ENCODE peak calls at places on chromosomes 2 and 18, in six cellular contexts. One of them, this sample, is unnamed.

GRCh38 chr2:232573821-232574435 is 23.4 kb downstream of the EIF4E2 start:
- DNase-seq in psoas muscle: no peak
- DNase-seq in thyroid gland: peak; percentile 73
- DNase-seq in lower lobe of right lung: no peak
- DNase-seq in lung: no peak
- DNase-seq in heart left ventricle: no peak
- DNase-seq in this sample: no peak

GRCh38 chr2:119408221-119408619 is 23.4 kb upstream of the TMEM37 start:
- DNase-seq in psoas muscle: no peak
- DNase-seq in lower lobe of right lung: no peak
- DNase-seq in thyroid gland: peak; percentile 60
- DNase-seq in heart left ventricle: peak; percentile 43
- DNase-seq in lung: no peak
- DNase-seq in this sample: no peak

GRCh38 chr2:150212722-150213171 is 274.7 kb downstream of the RND3 start:
- DNase-seq in lower lobe of right lung: no peak
- DNase-seq in heart left ventricle: no peak
- DNase-seq in lung: no peak
- DNase-seq in thyroid gland: no peak
- DNase-seq in psoas muscle: no peak
- DNase-seq in this sample: no peak

GRCh38 chr2:201965550-201965949 is 68.1 kb upstream of the FZD7 start:
- DNase-seq in psoas muscle: no peak
- DNase-seq in lower lobe of right lung: no peak
- DNase-seq in thyroid gland: no peak
- DNase-seq in lung: no peak
- DNase-seq in heart left ventricle: no peak
- DNase-seq in this sample: no peak

GRCh38 chr18:14970027-14970426 is 222.1 kb downstream of the ANKRD30B start:
- DNase-seq in psoas muscle: no peak
- DNase-seq in lung: peak; percentile 15
- DNase-seq in thyroid gland: peak; percentile 92
- DNase-seq in heart left ventricle: no peak
- DNase-seq in lower lobe of right lung: no peak
- DNase-seq in this sample: no peak

GRCh38 chr2:48589170-48589767 is 28.4 kb upstream of the GTF2A1L start:
- DNase-seq in thyroid gland: peak; percentile 46
- DNase-seq in lung: no peak
- DNase-seq in heart left ventricle: no peak
- DNase-seq in psoas muscle: peak; percentile 17
- DNase-seq in lower lobe of right lung: no peak
- DNase-seq in this sample: peak; percentile 20

GRCh38 chr2:99342536-99342935 is 5.3 kb downstream of the EIF5B start:
- DNase-seq in lower lobe of right lung: no peak
- DNase-seq in lung: no peak
- DNase-seq in thyroid gland: no peak
- DNase-seq in psoas muscle: no peak
- DNase-seq in heart left ventricle: no peak
- DNase-seq in this sample: no peak

GRCh38 chr2:113148606-113149552 is 21.5 kb downstream of the IL1RN start:
- DNase-seq in heart left ventricle: no peak
- DNase-seq in lower lobe of right lung: no peak
- DNase-seq in lung: no peak
- DNase-seq in psoas muscle: no peak
- DNase-seq in thyroid gland: no peak
- DNase-seq in this sample: no peak

GRCh38 chr2:136402281-136402680 is 284.3 kb upstream of the CXCR4 start:
- DNase-seq in thyroid gland: no peak
- DNase-seq in lung: no peak
- DNase-seq in psoas muscle: no peak
- DNase-seq in lower lobe of right lung: no peak
- DNase-seq in heart left ventricle: no peak
- DNase-seq in this sample: no peak

GRCh38 chr2:105406221-105406620 is 7.4 kb upstream of the FHL2 start:
- DNase-seq in lung: no peak
- DNase-seq in lower lobe of right lung: no peak
- DNase-seq in heart left ventricle: peak; percentile 11
- DNase-seq in thyroid gland: no peak
- DNase-seq in psoas muscle: no peak
- DNase-seq in this sample: no peak

GRCh38 chr2:67268806-67269205 is 128.3 kb upstream of the ETAA1 start:
- DNase-seq in psoas muscle: no peak
- DNase-seq in thyroid gland: no peak
- DNase-seq in lung: no peak
- DNase-seq in lower lobe of right lung: no peak
- DNase-seq in heart left ventricle: no peak
- DNase-seq in this sample: no peak

GRCh38 chr2:119004602-119005001 is 62.6 kb downstream of the MARCO start:
- DNase-seq in psoas muscle: no peak
- DNase-seq in lung: no peak
- DNase-seq in lower lobe of right lung: no peak
- DNase-seq in thyroid gland: no peak
- DNase-seq in heart left ventricle: no peak
- DNase-seq in this sample: no peak

GRCh38 chr18:5503740-5504139 is 40.1 kb downstream of the EPB41L3 start:
- DNase-seq in lung: no peak
- DNase-seq in thyroid gland: no peak
- DNase-seq in psoas muscle: no peak
- DNase-seq in heart left ventricle: no peak
- DNase-seq in lower lobe of right lung: no peak
- DNase-seq in this sample: no peak

GRCh38 chr2:50769416-50769815 is 262.5 kb downstream of the NRXN1 start:
- DNase-seq in lower lobe of right lung: no peak
- DNase-seq in heart left ventricle: no peak
- DNase-seq in psoas muscle: no peak
- DNase-seq in thyroid gland: no peak
- DNase-seq in lung: no peak
- DNase-seq in this sample: no peak

GRCh38 chr2:208101716-208102631 is 22.4 kb downstream of the CRYGD start:
- DNase-seq in lung: no peak
- DNase-seq in psoas muscle: no peak
- DNase-seq in lower lobe of right lung: no peak
- DNase-seq in thyroid gland: no peak
- DNase-seq in heart left ventricle: no peak
- DNase-seq in this sample: no peak

GRCh38 chr2:136114392-136114791 is 3.6 kb downstream of the CXCR4 start:
- DNase-seq in psoas muscle: no peak
- DNase-seq in lung: no peak
- DNase-seq in lower lobe of right lung: no peak
- DNase-seq in heart left ventricle: no peak
- DNase-seq in thyroid gland: no peak
- DNase-seq in this sample: no peak

GRCh38 chr2:68766378-68766845 is 31.8 kb downstream of the ARHGAP25 start:
- DNase-seq in lung: peak; percentile 80
- DNase-seq in lower lobe of right lung: peak; percentile 81
- DNase-seq in psoas muscle: no peak
- DNase-seq in thyroid gland: peak; percentile 72
- DNase-seq in heart left ventricle: peak; percentile 33
- DNase-seq in this sample: peak; percentile 27

GRCh38 chr18:9559253-9559652 is 55.1 kb downstream of the PPP4R1 start:
- DNase-seq in psoas muscle: no peak
- DNase-seq in lower lobe of right lung: no peak
- DNase-seq in heart left ventricle: no peak
- DNase-seq in thyroid gland: no peak
- DNase-seq in lung: no peak
- DNase-seq in this sample: no peak

GRCh38 chr18:1659190-1659589 is 754.5 kb downstream of the ADCYAP1 start:
- DNase-seq in psoas muscle: no peak
- DNase-seq in heart left ventricle: no peak
- DNase-seq in lower lobe of right lung: peak; percentile 58
- DNase-seq in thyroid gland: no peak
- DNase-seq in lung: peak; percentile 55
- DNase-seq in this sample: no peak

GRCh38 chr2:37582911-37583310 is 88.5 kb downstream of the CDC42EP3 start:
- DNase-seq in lower lobe of right lung: no peak
- DNase-seq in lung: no peak
- DNase-seq in heart left ventricle: no peak
- DNase-seq in psoas muscle: no peak
- DNase-seq in thyroid gland: no peak
- DNase-seq in this sample: no peak

GRCh38 chr2:80292474-80292873 is 12.1 kb downstream of the LRRTM1 start:
- DNase-seq in heart left ventricle: no peak
- DNase-seq in thyroid gland: no peak
- DNase-seq in lung: no peak
- DNase-seq in lower lobe of right lung: no peak
- DNase-seq in psoas muscle: no peak
- DNase-seq in this sample: no peak

GRCh38 chr18:54888933-54889332 is 60.7 kb downstream of the RAB27B start:
- DNase-seq in lung: no peak
- DNase-seq in thyroid gland: no peak
- DNase-seq in lower lobe of right lung: no peak
- DNase-seq in psoas muscle: no peak
- DNase-seq in heart left ventricle: no peak
- DNase-seq in this sample: no peak

DNA sequence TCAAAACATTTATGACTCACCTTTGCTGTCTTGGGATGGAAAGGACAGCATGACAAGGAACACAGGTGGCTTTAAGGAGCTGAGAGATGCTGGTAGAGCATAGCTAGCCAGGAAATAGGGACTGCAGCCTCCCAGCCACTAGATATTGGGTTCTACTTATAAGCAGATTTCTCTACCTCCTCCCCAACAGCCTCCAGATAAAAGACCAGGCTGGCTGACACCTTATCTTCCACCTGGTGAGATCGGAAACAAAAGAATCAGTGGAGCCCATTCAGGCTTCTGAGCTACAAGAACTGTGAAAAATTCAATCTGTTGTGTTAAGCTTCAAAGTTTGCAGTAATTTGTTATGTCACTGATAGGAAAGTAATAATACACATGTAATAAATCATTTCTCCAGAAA is 1278.5 kb upstream of the ZEB2 start:
- DNase-seq in psoas muscle: no peak
- DNase-seq in lung: no peak
- DNase-seq in lower lobe of right lung: no peak
- DNase-seq in heart left ventricle: no peak
- DNase-seq in thyroid gland: no peak
- DNase-seq in this sample: no peak
- TF ChIP-seq CTCF in psoas muscle: no peak
- TF ChIP-seq CTCF in lung: no peak
- TF ChIP-seq CTCF in lower lobe of right lung: no peak
- TF ChIP-seq CTCF in heart left ventricle: no peak
- TF ChIP-seq CTCF in thyroid gland: no peak
- TF ChIP-seq CTCF in this sample: no peak

GRCh38 chr2:20205915-20206524 is 18.9 kb downstream of the SDC1 start:
- DNase-seq in thyroid gland: peak; percentile 39
- DNase-seq in psoas muscle: no peak
- DNase-seq in lower lobe of right lung: peak; percentile 85
- DNase-seq in heart left ventricle: no peak
- DNase-seq in lung: peak; percentile 82
- DNase-seq in this sample: no peak
- H3K4me1 ChIP-seq in thyroid gland: peaks cover 35% of the 10 kb centered on the region
- H3K4me1 ChIP-seq in psoas muscle: no peaks in the 10 kb centered on the region
- H3K4me1 ChIP-seq in lower lobe of right lung: peaks cover 41% of the 10 kb centered on the region
- H3K4me1 ChIP-seq in heart left ventricle: no peaks in the 10 kb centered on the region
- H3K4me1 ChIP-seq in lung: no peaks in the 10 kb centered on the region
- H3K4me1 ChIP-seq in this sample: no peaks in the 10 kb centered on the region

GRCh38 chr2:234544659-234545611 is 48.1 kb upstream of the ARL4C start:
- DNase-seq in lung: peak; percentile 66
- DNase-seq in thyroid gland: peak; percentile 39
- DNase-seq in lower lobe of right lung: peak; percentile 69
- DNase-seq in heart left ventricle: peak; percentile 51
- DNase-seq in psoas muscle: peak; percentile 52
- DNase-seq in this sample: peak; percentile 33
- H3K4me3 ChIP-seq in lung: no peak overlapping the region
- H3K4me3 ChIP-seq in thyroid gland: no peak overlapping the region
- H3K4me3 ChIP-seq in lower lobe of right lung: no peak overlapping the region
- H3K4me3 ChIP-seq in heart left ventricle: no peak overlapping the region
- H3K4me3 ChIP-seq in psoas muscle: no peak overlapping the region
- H3K4me3 ChIP-seq in this sample: no peak overlapping the region

GRCh38 chr2:215401896-215402379 is 33.9 kb downstream of the FN1 start:
- DNase-seq in psoas muscle: no peak
- DNase-seq in thyroid gland: peak; percentile 5
- DNase-seq in heart left ventricle: no peak
- DNase-seq in lung: no peak
- DNase-seq in lower lobe of right lung: no peak
- DNase-seq in this sample: no peak

GRCh38 chr2:215407061-215407460 is 28.8 kb downstream of the FN1 start:
- DNase-seq in thyroid gland: no peak
- DNase-seq in lung: no peak
- DNase-seq in psoas muscle: no peak
- DNase-seq in heart left ventricle: no peak
- DNase-seq in lower lobe of right lung: no peak
- DNase-seq in this sample: no peak

GRCh38 chr2:215404357-215404719 is 31.5 kb downstream of the FN1 start:
- DNase-seq in thyroid gland: no peak
- DNase-seq in psoas muscle: no peak
- DNase-seq in lung: no peak
- DNase-seq in lower lobe of right lung: no peak
- DNase-seq in heart left ventricle: no peak
- DNase-seq in this sample: no peak

GRCh38 chr2:215405722-215406581 is 29.9 kb downstream of the FN1 start:
- DNase-seq in lower lobe of right lung: no peak
- DNase-seq in heart left ventricle: no peak
- DNase-seq in psoas muscle: no peak
- DNase-seq in lung: no peak
- DNase-seq in thyroid gland: no peak
- DNase-seq in this sample: no peak

DNA sequence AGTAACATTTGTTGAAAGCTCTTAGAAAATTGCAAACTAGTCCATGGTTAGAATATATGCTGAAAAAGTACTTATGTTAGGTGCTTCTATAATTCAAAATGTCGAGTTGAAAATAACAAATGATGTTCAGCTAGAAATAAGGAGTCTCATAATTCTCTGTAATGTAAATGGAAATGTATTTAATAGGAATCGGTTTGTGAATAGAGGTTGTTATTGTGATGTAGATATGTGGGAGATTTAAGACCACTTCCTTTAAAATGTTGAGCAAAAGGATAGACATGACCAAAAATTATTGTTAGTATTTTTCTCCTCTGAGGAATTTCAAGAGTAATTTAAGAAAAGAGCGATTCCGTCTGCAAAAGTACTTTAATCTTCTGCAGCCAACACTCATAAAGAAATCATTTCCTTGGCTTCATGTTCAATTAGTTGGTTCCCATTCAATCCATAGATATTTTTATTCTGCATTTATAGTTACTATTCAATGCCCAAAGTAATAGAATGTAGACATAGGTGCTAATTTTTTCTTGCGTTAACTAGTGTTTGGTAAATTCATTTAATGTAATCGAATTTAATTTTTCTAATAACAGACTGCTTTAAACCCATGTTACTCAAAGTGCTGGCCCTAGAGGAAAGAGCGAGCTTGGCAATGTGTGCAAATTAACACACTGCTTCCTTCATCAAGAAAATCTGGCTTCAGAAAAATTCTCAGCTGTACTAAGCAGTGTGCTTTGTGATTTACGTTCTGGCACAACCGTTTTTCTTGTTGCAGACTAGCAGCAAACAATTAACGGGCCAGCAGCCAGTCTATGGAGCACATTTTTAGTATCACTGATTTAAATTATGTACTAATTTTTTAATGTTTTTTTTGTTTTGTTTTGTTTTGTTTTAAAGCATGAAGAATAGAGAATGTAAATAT is 32.2 kb downstream of the FN1 start:
- DNase-seq in lung: no peak
- DNase-seq in psoas muscle: no peak
- DNase-seq in thyroid gland: no peak
- DNase-seq in lower lobe of right lung: no peak
- DNase-seq in heart left ventricle: no peak
- DNase-seq in this sample: no peak
- TF ChIP-seq CTCF in lung: no peak
- TF ChIP-seq CTCF in psoas muscle: no peak
- TF ChIP-seq CTCF in thyroid gland: no peak
- TF ChIP-seq CTCF in lower lobe of right lung: no peak
- TF ChIP-seq CTCF in heart left ventricle: no peak
- TF ChIP-seq CTCF in this sample: no peak

This sample was measured in left ventricle myocardium inferior.